ENCODE peak calls at places on chromosomes 2 and 18, in eight cellular contexts. A is pancreas, D is Peyer's patch, S is gastrocnemius medialis, I is spleen, P is mesendoderm, J is psoas muscle, K is cardiac muscle cell. O is an unnamed sample. For H3K4me1 and H3K36me3, the result is how much of the 10 kb centered on the place peaks cover.

GRCh38 chr2:168758970-168759820 is 43.2 kb upstream of the NOSTRIN start:
- DNase-seq in A (no peak), D (peak), S (no peak), I (no peak), P (peak), J (no peak), K (peak), O (peak)

GRCh38 chr2:12412898-12413305 is 303.8 kb upstream of the TRIB2 start:
- DNase-seq in A (no peak), D (no peak), S (no peak), I (no peak), P (peak), J (no peak), K (no peak), O (no peak)

GRCh38 chr2:240956935-240957655 is 41.3 kb upstream of the SNED1 start:
- DNase-seq in A (peak), D (peak), S (no peak), I (peak), P (no peak), J (peak), K (no peak), O (no peak)

GRCh38 chr2:207157162-207157481 is 8.6 kb downstream of the KLF7 start:
- DNase-seq in A (no peak), D (no peak), S (no peak), I (no peak), P (no peak), J (no peak), K (no peak), O (no peak)

GRCh38 chr2:119315241-119315925 is 51.3 kb downstream of the C2orf76 start:
- DNase-seq in A (no peak), D (no peak), S (no peak), I (no peak), P (no peak), J (no peak), K (no peak), O (no peak)

GRCh38 chr2:25341031-25341727 is 546 bp downstream of the DNMT3A start:
- DNase-seq in A (peak), D (no peak), S (no peak), I (no peak), P (no peak), J (no peak), K (peak), O (no peak)

GRCh38 chr2:171160630-171161424 is at the start of gene TLK1:
- DNase-seq in A (peak), D (peak), S (peak), I (peak), P (peak), J (peak), K (peak), O (peak)

GRCh38 chr18:11096411-11096810 is 53.0 kb downstream of the PIEZO2 start:
- DNase-seq in A (no peak), D (no peak), S (no peak), I (no peak), P (no peak), J (no peak), K (no peak), O (no peak)

GRCh38 chr2:109143214-109144187 is 14.5 kb downstream of the SH3RF3 start:
- DNase-seq in A (no peak), D (peak), S (no peak), I (no peak), P (no peak), J (no peak), K (no peak), O (no peak)

GRCh38 chr2:70767699-70768584 is at the start of gene ADD2:
- DNase-seq in A (peak), D (peak), S (no peak), I (peak), P (peak), J (peak), K (peak), O (no peak)

GRCh38 chr18:48897531-48897930 is 53.2 kb downstream of the SMAD7 start:
- DNase-seq in A (no peak), D (peak), S (no peak), I (no peak), P (no peak), J (no peak), K (no peak), O (no peak)

GRCh38 chr2:234916674-234917073 is 35.1 kb upstream of the SH3BP4 start:
- DNase-seq in A (no peak), D (no peak), S (no peak), I (no peak), P (no peak), J (no peak), K (no peak), O (no peak)

GRCh38 chr18:70337139-70337972 is 48.5 kb downstream of the SOCS6 start:
- DNase-seq in A (no peak), D (peak), S (peak), I (no peak), P (peak), J (peak), K (peak), O (no peak)

GRCh38 chr2:7745369-7745768 is 828.2 kb downstream of the RNF144A start:
- DNase-seq in A (no peak), D (no peak), S (no peak), I (no peak), P (no peak), J (no peak), K (no peak), O (no peak)

GRCh38 chr2:101706819-101707177 is 9.3 kb downstream of the MAP4K4 start:
- DNase-seq in A (no peak), D (no peak), S (no peak), I (no peak), P (no peak), J (no peak), K (no peak), O (no peak)

GRCh38 chr18:73514449-73514848 is 633.2 kb downstream of the FBXO15 start:
- DNase-seq in A (no peak), D (no peak), S (no peak), I (no peak), P (no peak), J (no peak), K (no peak), O (no peak)

GRCh38 chr2:199148076-199148845 is 309.5 kb downstream of the SATB2 start:
- DNase-seq in A (no peak), D (no peak), S (no peak), I (no peak), P (no peak), J (no peak), K (no peak), O (no peak)

GRCh38 chr18:39296293-39296888 is 1730.8 kb upstream of the CELF4 start:
- DNase-seq in A (no peak), D (no peak), S (no peak), I (no peak), P (no peak), J (no peak), K (no peak), O (no peak)

GRCh38 chr2:169961911-169962310 is 134.7 kb downstream of the UBR3 start:
- DNase-seq in A (no peak), D (no peak), S (peak), I (no peak), P (no peak), J (peak), K (no peak), O (no peak)

GRCh38 chr2:45892757-45893156 is 241.3 kb downstream of the PRKCE start:
- DNase-seq in A (no peak), D (no peak), S (no peak), I (no peak), P (no peak), J (no peak), K (peak), O (no peak)
- H3K4me1 ChIP-seq in A (under half), D (under half), S (under half), I (half or more), P (under half), J (under half), K (half or more), O (under half)

DNA sequence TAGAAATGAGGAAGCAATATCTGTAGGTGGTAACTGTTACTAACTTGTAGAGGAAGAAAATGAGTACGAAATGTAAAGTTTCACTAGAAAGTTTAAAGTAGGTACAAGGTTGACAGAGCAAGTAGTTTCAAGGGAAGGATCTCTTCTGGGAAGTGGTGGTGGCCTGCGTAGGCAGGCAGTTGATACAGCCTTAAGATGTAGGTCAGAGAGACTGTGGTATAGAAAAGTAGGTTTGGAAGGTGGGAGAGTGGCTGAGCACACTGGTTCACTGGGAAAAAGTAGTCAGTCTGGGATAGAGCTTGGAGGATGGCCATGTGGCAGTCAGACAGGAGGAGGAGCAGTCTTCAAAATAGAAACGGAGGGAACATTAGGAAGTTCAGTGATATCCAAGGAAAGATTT is 23.5 kb downstream of the KDM3A start:
- DNase-seq in A (no peak), D (no peak), S (no peak), I (no peak), P (no peak), J (no peak), K (no peak), O (no peak)
- H3K36me3 ChIP-seq in A (under half), D (under half), S (half or more), I (under half), P (under half), J (half or more), K (half or more), O (under half)

GRCh38 chr2:239225921-239226561 is 174.8 kb downstream of the HDAC4 start:
- DNase-seq in A (no peak), D (no peak), S (no peak), I (peak), P (peak), J (no peak), K (no peak), O (no peak)
- H3K4me1 ChIP-seq in A (under half), D (under half), S (half or more), I (half or more), P (under half), J (half or more), K (under half), O (under half)

GRCh38 chr2:106011993-106012392 is 182.1 kb downstream of the UXS1 start:
- DNase-seq in A (no peak), D (no peak), S (no peak), I (no peak), P (peak), J (no peak), K (no peak), O (no peak)
- H3K36me3 ChIP-seq in A (under half), D (under half), S (under half), I (under half), P (under half), J (under half), K (under half), O (under half)

DNA sequence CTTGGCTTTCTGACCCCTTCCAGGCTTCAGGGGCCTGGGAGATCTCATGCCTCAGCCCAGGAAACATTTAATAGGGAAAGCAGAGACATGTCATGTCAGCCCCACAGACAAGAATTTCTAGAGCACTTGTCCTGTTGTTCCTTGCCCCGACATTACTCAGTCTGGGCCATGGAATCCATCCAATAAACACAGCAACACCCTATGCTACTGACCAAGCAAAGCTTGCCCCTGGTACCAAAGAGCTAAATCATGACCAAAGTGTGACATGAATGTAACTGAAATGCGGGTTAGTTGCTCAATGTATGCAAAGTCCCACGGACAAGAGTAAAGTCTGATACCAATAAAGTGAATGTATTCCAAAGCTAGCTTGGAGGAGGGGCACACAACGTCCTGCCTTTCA is 35.1 kb downstream of the EHD3 start:
- DNase-seq in A (no peak), D (no peak), S (no peak), I (no peak), P (no peak), J (no peak), K (no peak), O (no peak)
- H3K4me1 ChIP-seq in A (under half), D (under half), S (under half), I (under half), P (under half), J (under half), K (under half), O (under half)

GRCh38 chr2:28927878-28928277 is 33.4 kb downstream of the WDR43 start:
- DNase-seq in A (no peak), D (no peak), S (no peak), I (no peak), P (no peak), J (no peak), K (no peak), O (no peak)
- H3K36me3 ChIP-seq in A (under half), D (under half), S (half or more), I (half or more), P (under half), J (half or more), K (half or more), O (under half)

DNA sequence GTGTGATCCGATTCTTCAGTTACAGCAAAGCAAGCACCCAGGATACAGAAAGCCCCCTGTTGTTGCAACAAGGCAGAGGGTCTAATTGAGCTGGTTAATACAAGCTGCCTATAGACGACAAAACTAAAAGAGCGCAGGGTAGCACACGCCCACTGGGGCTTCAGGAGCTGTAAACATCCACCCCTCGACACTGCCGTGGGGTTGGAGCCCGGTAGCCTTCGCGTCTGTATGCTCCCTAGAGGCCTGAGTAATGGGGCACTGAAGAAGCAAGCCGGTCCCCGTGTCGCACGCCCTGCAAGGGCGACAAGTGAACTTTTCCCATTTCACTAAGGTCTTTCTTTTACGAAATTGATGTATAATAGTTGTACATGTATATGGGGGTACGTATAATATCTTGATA is 24.7 kb upstream of the CHRNA1 start:
- DNase-seq in A (no peak), D (no peak), S (no peak), I (no peak), P (no peak), J (no peak), K (no peak), O (no peak)
- H3K4me1 ChIP-seq in A (under half), D (under half), S (under half), I (under half), P (under half), J (under half), K (under half), O (under half)

O was measured in uterus.